ENCODE peak calls at places on chromosomes 4 and X, in six cellular contexts. N, G, K, P, M and H are unnamed samples.
A peak's percentile ranks its signal among the peaks of the same experiment; 100 is the strongest.

GRCh38 chr4:137981277-137981676 is 260.9 kb downstream of the SLC7A11 start:
- DNase-seq in G (no peak), P (no peak), K (no peak), M (no peak), N (peak; percentile 55), H (no peak)

GRCh38 chr4:151202851-151203455 is 74.0 kb upstream of the PRSS48 start:
- DNase-seq in M (no peak), P (no peak), K (no peak), N (no peak), G (no peak), H (no peak)

GRCh38 chrX:74232859-74233258 is 71.1 kb upstream of the ZCCHC13 start:
- DNase-seq in G (no peak), N (peak; percentile 35), M (no peak), P (no peak), K (no peak), H (no peak)

GRCh38 chr4:80197132-80197573 is at the start of gene PRDM8:
- DNase-seq in M (no peak), G (no peak), K (no peak), P (no peak), N (no peak), H (no peak)

GRCh38 chr4:5220028-5220427 is 168.7 kb downstream of the STK32B start:
- DNase-seq in G (no peak), M (no peak), N (no peak), P (no peak), K (no peak), H (no peak)

GRCh38 chr4:30720021-30720655 is at the start of gene PCDH7:
- DNase-seq in N (peak; percentile 59), M (peak; percentile 67), G (peak; percentile 57), K (no peak), P (no peak), H (no peak)

GRCh38 chr4:6177587-6178197 is 22.7 kb downstream of the JAKMIP1 start:
- DNase-seq in K (no peak), M (peak; percentile 34), G (no peak), P (peak; percentile 50), N (no peak), H (no peak)

GRCh38 chrX:68488657-68489056 is 10.2 kb upstream of the YIPF6 start:
- DNase-seq in G (no peak), P (no peak), K (no peak), M (no peak), N (no peak), H (no peak)

GRCh38 chr4:17578482-17578891 is 1.5 kb downstream of the LAP3 start:
- DNase-seq in N (no peak), P (no peak), G (no peak), K (no peak), M (no peak), H (peak; percentile 31)

GRCh38 chr4:7371122-7371941 is 63.4 kb downstream of the PSAPL1 start:
- DNase-seq in M (no peak), N (peak; percentile 8), G (no peak), P (no peak), K (no peak), H (no peak)

GRCh38 chr4:40241936-40242590 is 45.2 kb downstream of the RHOH start:
- DNase-seq in K (no peak), M (no peak), P (no peak), G (no peak), N (no peak), H (no peak)

GRCh38 chrX:14266702-14267101 is 237.0 kb upstream of the GEMIN8 start:
- DNase-seq in K (no peak), P (no peak), M (no peak), G (no peak), N (no peak), H (no peak)

GRCh38 chrX:143634701-143635442 is 1.0 kb downstream of the SLITRK4 start:
- DNase-seq in N (no peak), M (no peak), G (no peak), P (no peak), K (no peak), H (no peak)

GRCh38 chrX:137118136-137118535 is 84.3 kb upstream of the GPR101 start:
- DNase-seq in N (peak; percentile 85), K (no peak), P (no peak), M (no peak), G (no peak), H (no peak)

GRCh38 chr4:80072607-80073361 is at the start of gene ANTXR2:
- DNase-seq in N (peak; percentile 82), P (peak; percentile 42), M (peak; percentile 82), K (no peak), G (peak; percentile 81), H (no peak)

GRCh38 chr4:53477038-53477565 is 99.7 kb downstream of the FIP1L1 start:
- DNase-seq in N (peak; percentile 86), M (no peak), G (no peak), P (no peak), K (no peak), H (no peak)